ENCODE peak calls at places on chromosomes 6 and 20, in four cellular contexts. A, C, X and M are unnamed samples.

GRCh38 chr6:146027586-146028249 is 1.1 kb upstream of the GRM1 start:
- DNase-seq in X (no peak), C (peak; percentile 3), A (no peak), M (no peak)

GRCh38 chr20:35952480-35953410 is 1.6 kb downstream of the SCAND1 start:
- DNase-seq in C (no peak), A (no peak), X (peak; percentile 8), M (no peak)

GRCh38 chr6:158323561-158323958 is 11.3 kb downstream of the TULP4 start:
- DNase-seq in A (no peak), X (no peak), C (no peak), M (no peak)

GRCh38 chr6:24926192-24926591 is 9.6 kb downstream of the RIPOR2 start:
- DNase-seq in A (no peak), X (peak; percentile 43), C (no peak), M (no peak)

GRCh38 chr6:112979830-112980229 is 632.7 kb downstream of the RFPL4B start:
- DNase-seq in X (no peak), C (no peak), A (no peak), M (no peak)

GRCh38 chr6:3958255-3958654 is 109.1 kb downstream of the FAM50B start:
- DNase-seq in X (no peak), A (no peak), C (no peak), M (no peak)

GRCh38 chr6:113782641-113783040 is 74.5 kb upstream of the MARCKS start:
- DNase-seq in A (no peak), X (no peak), C (no peak), M (no peak)

GRCh38 chr20:56347628-56348305 is 11.0 kb upstream of the FAM210B start:
- DNase-seq in A (no peak), C (no peak), X (no peak), M (no peak)

GRCh38 chr6:66418906-66419305 is 711.9 kb upstream of the EYS start:
- DNase-seq in X (no peak), C (no peak), A (no peak), M (no peak)

GRCh38 chr20:62709537-62709905 is 885 bp downstream of the NTSR1 start:
- DNase-seq in X (no peak), A (no peak), C (no peak), M (no peak)

GRCh38 chr6:147201885-147202515 is 2.2 kb upstream of the STXBP5 start:
- DNase-seq in X (no peak), C (no peak), A (no peak), M (no peak)

GRCh38 chr20:44394520-44395182 is 39.2 kb downstream of the HNF4A start:
- DNase-seq in C (no peak), A (no peak), X (no peak), M (no peak)

GRCh38 chr6:34919651-34920050 is 30.6 kb downstream of the ANKS1A start:
- DNase-seq in C (no peak), X (no peak), A (no peak), M (no peak)

GRCh38 chr20:2653511-2654383 is 1.3 kb downstream of the NOP56 start:
- DNase-seq in A (no peak), C (no peak), X (no peak), M (no peak)

GRCh38 chr6:157555795-157556645 is 175.0 kb downstream of the ZDHHC14 start:
- DNase-seq in A (no peak), C (no peak), X (no peak), M (no peak)

GRCh38 chr6:42041131-42042055 is 8.9 kb upstream of the TAF8 start:
- DNase-seq in X (no peak), A (no peak), C (no peak), M (no peak)

GRCh38 chr6:107668826-107669474 is 155.2 kb downstream of the SCML4 start:
- DNase-seq in X (peak; percentile 33), A (peak; percentile 13), C (no peak), M (no peak)

GRCh38 chr6:127737768-127738167 is 160.8 kb downstream of the C6orf58 start:
- DNase-seq in A (no peak), C (no peak), X (no peak), M (no peak)

GRCh38 chr20:48139262-48140041 is 354.2 kb upstream of the SULF2 start:
- DNase-seq in C (no peak), X (no peak), A (no peak), M (no peak)

GRCh38 chr6:165206798-165207197 is 102.6 kb downstream of the C6orf118 start:
- DNase-seq in C (no peak), X (no peak), A (no peak), M (no peak)

GRCh38 chr6:111481836-111482235 is 1.2 kb downstream of the REV3L start:
- DNase-seq in C (no peak), X (no peak), A (no peak), M (no peak)

GRCh38 chr6:152846825-152847224 is 96.2 kb downstream of the VIP start:
- DNase-seq in A (no peak), C (no peak), X (no peak), M (no peak)

GRCh38 chr6:98343797-98344196 is 490.6 kb upstream of the POU3F2 start:
- DNase-seq in C (no peak), A (no peak), X (no peak), M (no peak)